ENCODE peak calls at places on chromosome 6, in ten cellular contexts. Q is body of pancreas, J is colonic mucosa, V is brain microvascular endothelial cell, H is GM23338, E is PC-3, I is endothelial cell of umbilical vein, R is lower lobe of right lung, L is fibroblast of lung, C is HCT116. A is an unnamed sample.
A peak's percentile ranks its signal among the peaks of the same experiment; 100 is the strongest.

GRCh38 chr6:123808556-123808955 is 4.9 kb downstream of the NKAIN2 start:
- DNase-seq in Q (no peak), J (no peak), V (no peak), H (peak; percentile 18), E (no peak), I (no peak), R (no peak), L (no peak), C (no peak), A (no peak)

GRCh38 chr6:73394577-73395354 is at the start of gene DDX43:
- DNase-seq in Q (peak; percentile 83), J (peak; percentile 29), V (no peak), H (peak; percentile 77), E (no peak), I (peak; percentile 72), R (peak; percentile 81), L (peak; percentile 67), C (no peak), A (peak; percentile 92)

GRCh38 chr6:24924956-24925355 is 10.8 kb downstream of the RIPOR2 start:
- DNase-seq in Q (no peak), J (no peak), V (no peak), H (no peak), E (peak; percentile 67), I (no peak), R (no peak), L (no peak), C (no peak), A (no peak)

GRCh38 chr6:169852504-169853195 is 101.2 kb downstream of the ERMARD start:
- DNase-seq in Q (no peak), J (peak; percentile 12), V (no peak), H (no peak), E (no peak), I (no peak), R (no peak), L (no peak), C (no peak), A (peak; percentile 7)

GRCh38 chr6:155377061-155377460 is 62.8 kb upstream of the TFB1M start:
- DNase-seq in Q (no peak), J (no peak), V (peak; percentile 90), H (no peak), E (peak; percentile 84), I (no peak), R (no peak), L (peak; percentile 39), C (no peak), A (no peak)

GRCh38 chr6:1535295-1535694 is 74.4 kb upstream of the FOXC1 start:
- DNase-seq in Q (no peak), J (no peak), V (peak; percentile 2), H (no peak), E (peak; percentile 77), I (no peak), R (no peak), L (no peak), C (no peak), A (no peak)

GRCh38 chr6:93350774-93351173 is 68.6 kb downstream of the EPHA7 start:
- DNase-seq in Q (no peak), J (no peak), V (no peak), H (no peak), E (no peak), I (no peak), R (no peak), L (no peak), C (no peak), A (no peak)

GRCh38 chr6:24910331-24910849 is 25.4 kb downstream of the RIPOR2 start:
- DNase-seq in Q (no peak), J (no peak), V (no peak), H (peak; percentile 64), E (no peak), I (no peak), R (peak; percentile 46), L (no peak), C (no peak), A (no peak)

GRCh38 chr6:147040041-147040440 is 164.2 kb upstream of the STXBP5 start:
- DNase-seq in Q (no peak), J (no peak), V (no peak), H (no peak), E (no peak), I (no peak), R (no peak), L (peak; percentile 84), C (no peak), A (no peak)

GRCh38 chr6:33577718-33578117 is 2.4 kb downstream of the BAK1 start:
- DNase-seq in Q (no peak), J (peak; percentile 68), V (no peak), H (no peak), E (no peak), I (no peak), R (no peak), L (no peak), C (no peak), A (no peak)

GRCh38 chr6:113690255-113690956 is 166.7 kb upstream of the MARCKS start:
- DNase-seq in Q (peak; percentile 56), J (no peak), V (peak; percentile 90), H (no peak), E (peak; percentile 80), I (peak; percentile 66), R (no peak), L (peak; percentile 91), C (no peak), A (no peak)

GRCh38 chr6:152952866-152953509 is 29.9 kb downstream of the FBXO5 start:
- DNase-seq in Q (no peak), J (no peak), V (peak; percentile 24), H (peak; percentile 69), E (peak; percentile 65), I (peak; percentile 55), R (no peak), L (peak; percentile 68), C (peak; percentile 32), A (no peak)

GRCh38 chr6:20483902-20484497 is 50.3 kb upstream of the CDKAL1 start:
- DNase-seq in Q (no peak), J (no peak), V (no peak), H (peak; percentile 27), E (no peak), I (no peak), R (no peak), L (peak; percentile 29), C (no peak), A (no peak)

GRCh38 chr6:116221067-116221466 is 32.8 kb downstream of the TSPYL4 start:
- DNase-seq in Q (no peak), J (no peak), V (no peak), H (no peak), E (no peak), I (peak; percentile 36), R (no peak), L (no peak), C (no peak), A (no peak)

GRCh38 chr6:108995296-108995695 is 99.3 kb downstream of the SESN1 start:
- DNase-seq in Q (no peak), J (no peak), V (no peak), H (no peak), E (peak; percentile 53), I (no peak), R (no peak), L (no peak), C (no peak), A (no peak)

GRCh38 chr6:108993876-108994275 is 100.8 kb downstream of the SESN1 start:
- DNase-seq in Q (no peak), J (no peak), V (no peak), H (peak; percentile 20), E (no peak), I (no peak), R (no peak), L (no peak), C (no peak), A (no peak)

GRCh38 chr6:108999428-108999827 is 95.2 kb downstream of the SESN1 start:
- DNase-seq in Q (no peak), J (no peak), V (no peak), H (no peak), E (no peak), I (no peak), R (no peak), L (no peak), C (no peak), A (no peak)

GRCh38 chr6:108998460-108998859 is 96.2 kb downstream of the SESN1 start:
- DNase-seq in Q (no peak), J (no peak), V (no peak), H (no peak), E (no peak), I (no peak), R (no peak), L (peak; percentile 8), C (no peak), A (no peak)

GRCh38 chr6:108996208-108996607 is 98.4 kb downstream of the SESN1 start:
- DNase-seq in Q (no peak), J (no peak), V (no peak), H (no peak), E (peak; percentile 44), I (no peak), R (no peak), L (no peak), C (no peak), A (no peak)
- H3K36me3 ChIP-seq in Q (peaks cover 15% of the 10 kb centered on the region), J (no peaks in the 10 kb centered on the region), V (peaks cover 10% of the 10 kb centered on the region), H (peaks cover 5% of the 10 kb centered on the region), E (no peaks in the 10 kb centered on the region), I (peaks cover under 1% of the 10 kb centered on the region), R (peaks cover 97% of the 10 kb centered on the region), L (peaks cover 2% of the 10 kb centered on the region), C (no peaks in the 10 kb centered on the region), A (no peaks in the 10 kb centered on the region)

GRCh38 chr6:166712554-166713228 is 85.6 kb upstream of the RPS6KA2 start:
- DNase-seq in Q (no peak), J (no peak), V (no peak), H (peak; percentile 64), E (no peak), I (no peak), R (no peak), L (no peak), C (no peak), A (no peak)
- TF ChIP-seq CTCF in Q (no peak), J (no peak), V (no peak), H (peak; percentile 76), E (no peak), I (no peak), R (no peak), L (no peak), C (no peak), A (no peak)

GRCh38 chr6:322940-323729 is 30.8 kb downstream of the DUSP22 start:
- DNase-seq in Q (peak; percentile 12), J (no peak), V (no peak), H (no peak), E (no peak), I (no peak), R (no peak), L (no peak), C (no peak), A (no peak)
- H3K36me3 ChIP-seq in Q (no peaks in the 10 kb centered on the region), J (no peaks in the 10 kb centered on the region), V (peaks cover 4% of the 10 kb centered on the region), H (no peaks in the 10 kb centered on the region), E (no peaks in the 10 kb centered on the region), I (no peaks in the 10 kb centered on the region), R (no peaks in the 10 kb centered on the region), L (no peaks in the 10 kb centered on the region), C (no peaks in the 10 kb centered on the region), A (no peaks in the 10 kb centered on the region)

DNA sequence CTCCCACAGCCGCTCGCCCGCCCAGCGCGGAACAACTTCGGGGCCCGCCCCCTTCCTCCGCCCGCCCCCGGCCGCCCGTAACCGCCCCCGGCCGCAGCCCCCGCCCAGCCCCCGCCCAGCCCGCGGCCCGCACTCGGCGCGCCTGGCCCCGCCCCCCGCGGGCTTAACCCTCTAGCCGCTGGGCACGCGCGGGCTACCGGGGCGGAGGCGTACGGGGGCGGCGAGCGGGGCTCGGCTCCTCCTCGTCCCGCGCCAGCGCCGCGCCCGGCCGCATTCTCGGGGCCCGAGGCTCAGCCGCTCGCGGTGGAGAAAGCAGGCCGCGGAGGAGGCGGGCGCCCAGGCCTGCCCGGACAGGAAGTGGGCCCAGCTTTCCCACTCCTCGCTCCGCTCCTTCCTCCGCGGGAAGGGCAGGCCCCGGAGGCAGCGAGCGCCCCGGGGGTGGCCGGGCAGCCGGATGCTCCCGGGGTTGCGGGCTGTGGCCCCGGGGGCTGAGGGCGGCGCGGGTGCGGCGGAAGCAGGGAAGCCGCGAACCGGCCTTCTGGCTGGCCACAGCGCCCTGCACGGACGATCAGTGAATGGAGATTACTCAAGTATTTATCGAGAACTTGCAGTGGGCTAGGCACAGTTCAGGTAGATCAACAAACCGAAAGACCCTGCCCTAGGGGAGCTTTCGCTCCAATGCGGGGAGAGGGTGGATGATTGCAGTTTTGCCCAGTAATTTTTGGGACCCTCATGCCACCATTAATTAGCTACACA is at the start of gene TRAM2:
- DNase-seq in Q (peak; percentile 85), J (peak; percentile 84), V (peak; percentile 56), H (peak; percentile 90), E (peak; percentile 81), I (peak; percentile 75), R (peak; percentile 91), L (peak; percentile 84), C (peak; percentile 27), A (peak; percentile 84)
- TF ChIP-seq CTCF in Q (peak; percentile 18), J (no peak), V (peak; percentile 34), H (no peak), E (peak; percentile 29), I (no peak), R (peak; percentile 18), L (peak; percentile 11), C (peak; percentile 6), A (no peak)